ENCODE peak calls at places on chromosome 18, in four cellular contexts. B is right lobe of liver, S is endothelial cell of umbilical vein, H is stomach. K is an unnamed sample. For H3K4me1, the result is how much of the 10 kb centered on the place peaks cover.

GRCh38 chr18:62715829-62716678 is 713 bp downstream of the PHLPP1 start:
- DNase-seq in B (peak), S (peak), H (peak), K (peak)

GRCh38 chr18:46624127-46624526 is 32.9 kb downstream of the LOXHD1 start:
- DNase-seq in B (no peak), S (no peak), H (no peak), K (no peak)

GRCh38 chr18:56003009-56003408 is 415.0 kb upstream of the TCF4 start:
- DNase-seq in B (no peak), S (no peak), H (no peak), K (no peak)

GRCh38 chr18:8351173-8351572 is 258.1 kb upstream of the RAB12 start:
- DNase-seq in B (no peak), S (no peak), H (no peak), K (no peak)

GRCh38 chr18:11005528-11005927 is 143.8 kb downstream of the PIEZO2 start:
- DNase-seq in B (peak), S (peak), H (peak), K (no peak)

GRCh38 chr18:79954791-79955190 is 3.3 kb upstream of the SLC66A2 start:
- DNase-seq in B (no peak), S (no peak), H (no peak), K (peak)

GRCh38 chr18:61502472-61502871 is 169.2 kb downstream of the CDH20 start:
- DNase-seq in B (no peak), S (peak), H (no peak), K (no peak)

GRCh38 chr18:76620326-76620813 is 125.3 kb upstream of the ZNF516 start:
- DNase-seq in B (peak), S (peak), H (peak), K (peak)

GRCh38 chr18:32072321-32072720 is 19.4 kb upstream of the RNF138 start:
- DNase-seq in B (no peak), S (peak), H (no peak), K (no peak)

GRCh38 chr18:78650926-78651325 is 328.7 kb upstream of the SALL3 start:
- DNase-seq in B (no peak), S (no peak), H (no peak), K (no peak)

GRCh38 chr18:74183110-74183509 is 34.8 kb downstream of the TIMM21 start:
- DNase-seq in B (no peak), S (no peak), H (no peak), K (no peak)

GRCh38 chr18:27763936-27764335 is 413.0 kb downstream of the CDH2 start:
- DNase-seq in B (no peak), S (no peak), H (no peak), K (no peak)

GRCh38 chr18:36199691-36200295 is 12.5 kb downstream of the MOCOS start:
- DNase-seq in B (no peak), S (no peak), H (no peak), K (no peak)

GRCh38 chr18:36196239-36196995 is 9.1 kb downstream of the MOCOS start:
- DNase-seq in B (no peak), S (no peak), H (no peak), K (no peak)

GRCh38 chr18:36191711-36192110 is 4.4 kb downstream of the MOCOS start:
- DNase-seq in B (no peak), S (no peak), H (no peak), K (no peak)

GRCh38 chr18:36194719-36195315 is 7.5 kb downstream of the MOCOS start:
- DNase-seq in B (no peak), S (no peak), H (no peak), K (no peak)

DNA sequence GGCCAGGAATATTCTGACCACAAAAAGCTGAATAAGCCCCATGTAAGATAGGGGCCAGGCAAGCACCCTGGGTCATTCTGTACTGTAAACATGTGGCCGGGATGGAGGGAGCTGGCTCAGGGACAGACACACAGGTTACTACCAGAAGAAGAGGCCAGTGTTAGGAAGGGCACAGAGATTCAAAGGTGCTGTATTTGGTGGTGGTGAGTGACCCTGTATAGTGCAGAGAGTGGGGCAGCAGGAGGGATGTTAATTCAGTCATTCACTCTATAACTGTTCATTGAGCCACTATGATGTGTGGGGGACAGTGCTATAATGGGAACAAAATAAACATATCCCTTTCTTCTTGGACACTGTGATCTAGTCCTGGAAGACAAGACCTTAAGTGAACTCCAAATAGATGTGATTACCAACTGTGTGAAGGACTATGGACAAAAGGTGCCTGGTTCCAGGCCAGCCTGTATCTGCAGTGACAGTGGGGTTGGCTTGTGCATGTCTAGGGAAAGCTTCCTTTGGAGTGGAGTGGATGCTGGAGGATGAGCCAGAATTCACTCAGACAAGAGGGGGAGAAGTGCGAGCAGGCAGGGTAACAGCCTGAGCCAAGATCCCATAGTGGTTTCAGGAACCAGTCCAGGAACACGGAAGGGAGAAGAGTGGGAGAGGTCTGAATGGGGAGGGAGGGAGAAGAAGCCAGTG is 8.3 kb downstream of the MOCOS start:
- DNase-seq in B (no peak), S (no peak), H (no peak), K (no peak)
- TF ChIP-seq POLR2A in B (no peak), S (no peak), H (no peak), K (no peak)

GRCh38 chr18:22734103-22734661 is 198.9 kb upstream of the RBBP8 start:
- DNase-seq in B (no peak), S (no peak), H (no peak), K (no peak)
- H3K4me1 ChIP-seq in B (under half), S (under half), H (under half), K (under half)

DNA sequence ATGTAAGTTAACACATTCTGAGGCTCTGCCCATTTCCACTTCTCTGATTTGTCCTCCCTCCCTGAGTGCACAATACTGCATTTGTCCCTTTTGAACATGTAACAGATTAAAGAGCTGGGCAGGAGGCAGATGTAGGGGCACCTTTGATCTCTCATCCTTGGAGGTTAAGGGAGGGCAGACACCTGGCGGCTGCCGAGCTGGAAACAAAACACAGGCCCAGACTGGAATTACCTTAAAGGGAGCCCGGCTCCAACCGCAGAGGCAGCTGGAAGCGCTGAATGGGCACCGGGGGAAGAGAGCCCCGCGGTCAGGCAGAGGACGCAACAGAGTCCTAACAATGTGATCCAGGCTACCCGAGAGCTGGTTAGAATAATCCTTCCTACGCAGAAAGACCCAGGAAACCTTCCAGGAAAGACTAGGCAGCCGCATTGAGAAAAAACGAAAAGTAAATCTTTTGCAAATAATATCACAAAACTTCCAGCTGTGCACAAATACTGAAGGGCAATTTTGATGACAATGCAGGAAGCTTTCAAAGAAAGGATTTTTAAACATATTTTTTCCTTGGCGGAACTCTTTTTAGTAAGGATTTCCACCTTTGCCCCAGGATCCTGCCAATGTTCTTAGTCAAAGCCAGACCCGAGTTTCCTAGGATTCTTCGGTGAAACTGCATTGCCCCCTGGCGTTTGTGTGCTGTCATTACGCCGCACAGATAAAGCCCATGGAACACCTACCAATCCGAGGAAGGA is 216.0 kb downstream of the TGIF1 start:
- DNase-seq in B (peak), S (peak), H (peak), K (peak)
- TF ChIP-seq POLR2A in B (peak), S (no peak), H (no peak), K (peak)

GRCh38 chr18:37712776-37713175 is 147.2 kb upstream of the CELF4 start:
- DNase-seq in B (no peak), S (no peak), H (no peak), K (no peak)

GRCh38 chr18:37714621-37715020 is 149.0 kb upstream of the CELF4 start:
- DNase-seq in B (no peak), S (no peak), H (no peak), K (no peak)

GRCh38 chr18:37711990-37712389 is 146.4 kb upstream of the CELF4 start:
- DNase-seq in B (no peak), S (no peak), H (no peak), K (no peak)

GRCh38 chr18:37709740-37710139 is 144.1 kb upstream of the CELF4 start:
- DNase-seq in B (no peak), S (no peak), H (no peak), K (no peak)

DNA sequence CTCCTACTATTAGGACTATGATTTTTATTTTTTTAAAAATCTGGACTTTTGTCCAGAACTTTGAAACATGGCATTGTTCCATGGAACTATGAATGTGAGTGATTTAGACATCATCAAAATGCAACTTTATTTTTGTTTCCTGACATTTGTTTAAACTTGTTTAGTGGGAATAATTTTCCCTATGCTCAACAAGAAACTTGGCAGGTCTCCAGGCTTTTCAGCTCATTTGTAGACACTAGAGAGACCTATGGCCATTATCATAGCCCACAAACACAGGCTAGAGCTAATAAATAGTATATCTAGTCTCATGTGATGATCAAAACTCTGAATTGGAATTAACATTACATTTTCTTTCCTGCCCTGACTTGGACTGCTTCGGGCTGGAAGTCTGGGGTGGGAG is 145.1 kb upstream of the CELF4 start:
- DNase-seq in B (no peak), S (no peak), H (no peak), K (no peak)
- H3K4me1 ChIP-seq in B (under half), S (under half), H (under half), K (under half)

GRCh38 chr18:22164337-22165048 is 4.9 kb upstream of the GATA6 start:
- DNase-seq in B (no peak), S (no peak), H (peak), K (no peak)
- TF ChIP-seq POLR2A in B (no peak), S (no peak), H (no peak), K (no peak)

DNA sequence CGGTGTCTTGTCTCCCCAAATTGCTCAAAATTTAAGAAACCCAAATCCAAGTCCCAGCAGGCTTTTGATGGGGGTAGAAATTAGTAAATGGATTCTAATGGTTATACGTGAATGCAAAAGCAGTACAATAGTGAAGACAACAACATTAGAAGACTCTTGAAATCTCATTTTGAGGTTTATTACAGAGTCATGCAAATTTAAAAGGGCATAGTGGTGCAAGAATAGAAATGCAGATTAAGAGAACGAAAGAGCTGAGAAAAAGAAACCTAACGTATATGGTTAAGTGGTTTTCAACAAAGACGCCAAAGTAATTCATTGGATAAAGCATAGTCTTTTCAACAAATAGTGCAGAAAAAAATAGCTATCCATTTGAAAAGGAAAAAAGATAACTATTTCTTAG is 33.2 kb upstream of the CXXC1 start:
- DNase-seq in B (no peak), S (no peak), H (no peak), K (no peak)
- H3K4me1 ChIP-seq in B (under half), S (under half), H (under half), K (under half)

DNA sequence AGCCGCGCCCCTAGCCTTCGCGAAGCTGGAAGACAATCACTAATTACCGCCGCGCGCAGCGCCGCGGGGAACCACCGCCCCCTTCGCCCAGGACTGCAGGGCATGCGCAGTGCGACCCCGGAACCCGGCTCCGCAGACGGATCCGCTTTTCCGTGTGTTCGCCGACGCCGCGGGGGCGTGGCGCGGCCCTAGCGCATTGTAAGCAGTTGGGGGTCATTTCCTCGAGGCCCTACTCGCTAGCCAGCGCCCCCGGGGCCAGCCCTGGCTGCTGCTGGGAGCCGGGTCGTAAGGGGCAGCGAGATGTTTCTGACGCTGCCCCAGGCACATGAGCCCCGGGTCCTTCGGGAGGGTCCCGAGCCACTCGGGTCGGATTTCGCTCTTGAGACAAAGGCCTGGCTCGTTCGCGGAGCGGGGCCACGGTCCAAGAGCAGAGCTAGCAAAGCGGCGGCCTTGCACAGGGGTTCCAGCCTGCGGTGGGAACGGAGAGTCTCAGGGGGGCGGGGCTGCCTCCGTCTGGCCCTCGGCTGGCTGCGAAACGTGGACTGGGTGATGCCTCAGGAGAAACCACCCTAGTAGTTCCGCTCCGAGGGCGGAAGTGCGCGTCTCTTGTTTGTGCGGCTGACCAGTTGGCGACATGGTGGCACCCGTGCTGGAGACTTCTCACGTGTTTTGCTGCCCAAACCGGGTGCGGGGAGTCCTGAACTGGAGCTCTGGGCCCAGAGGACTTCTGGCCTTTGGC is at the start of the genes ELP2 and SLC39A6:
- DNase-seq in B (peak), S (peak), H (peak), K (peak)
- TF ChIP-seq POLR2A in B (no peak), S (peak), H (no peak), K (peak)

K was measured in thyroid gland.